ENCODE peak calls at places on chromosomes 5 and 9, in eight cellular contexts. R is heart right ventricle; P is cardiac muscle cell; D is AG08395; Q is GM23338; A is ureter; C is astrocyte; B is CD4-positive, alpha-beta memory T cell. J is an unnamed sample.

GRCh38 chr9:69141851-69142250 is 32.2 kb upstream of the TJP2 start:
- DNase-seq in R (peak), P (no peak), D (no peak), Q (no peak), A (no peak), C (no peak), B (no peak), J (peak)

GRCh38 chr5:179964015-179964414 is 56.3 kb upstream of the TBC1D9B start:
- DNase-seq in R (no peak), P (no peak), D (no peak), Q (no peak), A (no peak), C (no peak), B (no peak), J (no peak)

GRCh38 chr9:35659340-35659739 is 1.2 kb downstream of the CCDC107 start:
- DNase-seq in R (no peak), P (no peak), D (peak), Q (no peak), A (no peak), C (peak), B (no peak), J (no peak)

GRCh38 chr9:21056931-21057330 is 20.8 kb downstream of the IFNB1 start:
- DNase-seq in R (no peak), P (no peak), D (no peak), Q (no peak), A (no peak), C (peak), B (no peak), J (no peak)

GRCh38 chr5:10354048-10354872 is 765 bp downstream of the MARCHF6 start:
- DNase-seq in R (no peak), P (peak), D (no peak), Q (peak), A (no peak), C (peak), B (peak), J (peak)

GRCh38 chr5:102975457-102976182 is 144.3 kb downstream of the GIN1 start:
- DNase-seq in R (no peak), P (no peak), D (peak), Q (no peak), A (no peak), C (peak), B (no peak), J (no peak)

GRCh38 chr9:101369286-101369685 is 15.5 kb downstream of the BAAT start:
- DNase-seq in R (no peak), P (no peak), D (peak), Q (no peak), A (no peak), C (peak), B (no peak), J (no peak)

GRCh38 chr9:37174247-37174646 is 53.9 kb downstream of the ZCCHC7 start:
- DNase-seq in R (no peak), P (no peak), D (peak), Q (no peak), A (no peak), C (peak), B (no peak), J (no peak)

GRCh38 chr5:100516285-100516684 is 18.9 kb upstream of the FAM174A start:
- DNase-seq in R (no peak), P (no peak), D (no peak), Q (no peak), A (no peak), C (no peak), B (no peak), J (no peak)

GRCh38 chr9:3498691-3499090 is 27.1 kb downstream of the RFX3 start:
- DNase-seq in R (no peak), P (no peak), D (no peak), Q (no peak), A (no peak), C (peak), B (peak), J (no peak)

GRCh38 chr5:133240425-133241091 is 188.7 kb downstream of the HSPA4 start:
- DNase-seq in R (peak), P (no peak), D (peak), Q (no peak), A (no peak), C (peak), B (no peak), J (no peak)

GRCh38 chr9:16106211-16106610 is 553.4 kb downstream of the CCDC171 start:
- DNase-seq in R (no peak), P (no peak), D (no peak), Q (peak), A (no peak), C (no peak), B (no peak), J (no peak)

GRCh38 chr5:173114536-173114935 is 29.8 kb upstream of the BNIP1 start:
- DNase-seq in R (no peak), P (no peak), D (no peak), Q (no peak), A (no peak), C (no peak), B (no peak), J (no peak)

GRCh38 chr9:99307846-99308245 is 85.8 kb downstream of the SEC61B start:
- DNase-seq in R (no peak), P (no peak), D (no peak), Q (no peak), A (no peak), C (no peak), B (no peak), J (no peak)

GRCh38 chr9:113708821-113709713 is 167.0 kb upstream of the ZNF618 start:
- DNase-seq in R (no peak), P (no peak), D (no peak), Q (peak), A (no peak), C (no peak), B (no peak), J (peak)

GRCh38 chr5:38997579-38997978 is 76.6 kb downstream of the RICTOR start:
- DNase-seq in R (no peak), P (peak), D (no peak), Q (no peak), A (no peak), C (no peak), B (no peak), J (no peak)

GRCh38 chr5:76606665-76607064 is 16.5 kb downstream of the F2RL2 start:
- DNase-seq in R (no peak), P (no peak), D (no peak), Q (no peak), A (no peak), C (no peak), B (no peak), J (no peak)

GRCh38 chr5:5199460-5199859 is 59.3 kb downstream of the ADAMTS16 start:
- DNase-seq in R (no peak), P (no peak), D (no peak), Q (peak), A (no peak), C (no peak), B (no peak), J (no peak)

GRCh38 chr9:37929441-37929895 is 25.5 kb upstream of the SLC25A51 start:
- DNase-seq in R (no peak), P (no peak), D (no peak), Q (no peak), A (no peak), C (peak), B (no peak), J (no peak)

GRCh38 chr5:34804913-34805312 is 34.1 kb upstream of the TTC23L start:
- DNase-seq in R (no peak), P (no peak), D (no peak), Q (no peak), A (no peak), C (peak), B (no peak), J (no peak)

GRCh38 chr9:78972303-78973002 is 599.3 kb upstream of the TLE4 start:
- DNase-seq in R (no peak), P (no peak), D (no peak), Q (peak), A (no peak), C (no peak), B (no peak), J (no peak)

GRCh38 chr5:135458356-135458755 is 6.2 kb upstream of the TIFAB start:
- DNase-seq in R (no peak), P (no peak), D (no peak), Q (no peak), A (no peak), C (no peak), B (no peak), J (no peak)

GRCh38 chr5:111545031-111545430 is 32.7 kb upstream of the STARD4 start:
- DNase-seq in R (no peak), P (no peak), D (no peak), Q (no peak), A (no peak), C (no peak), B (no peak), J (no peak)

GRCh38 chr9:107907715-107908114 is 418.1 kb upstream of the KLF4 start:
- DNase-seq in R (no peak), P (no peak), D (no peak), Q (no peak), A (no peak), C (no peak), B (no peak), J (no peak)

GRCh38 chr9:128020692-128021091 is 39.9 kb upstream of the EEIG1 start:
- DNase-seq in R (no peak), P (no peak), D (no peak), Q (peak), A (no peak), C (no peak), B (no peak), J (no peak)

GRCh38 chr9:35914307-35914807 is 5.1 kb downstream of the SPAAR start:
- DNase-seq in R (peak), P (peak), D (peak), Q (peak), A (no peak), C (no peak), B (no peak), J (no peak)